ENCODE peak calls at places on chromosomes 11 and 22, in seven cellular contexts. One of them, this sample, is unnamed.

GRCh38 chr22:49976439-49977175 is 16.0 kb downstream of the PIM3 start:
- DNase-seq in IMR-90: no peak
- DNase-seq in esophagus squamous epithelium: no peak
- DNase-seq in heart left ventricle: no peak
- DNase-seq in transverse colon: peak; percentile 8
- DNase-seq in adrenal gland: no peak
- DNase-seq in HCT116: no peak
- DNase-seq in this sample: no peak

GRCh38 chr11:61645179-61645868 is 34.9 kb upstream of the DAGLA start:
- DNase-seq in esophagus squamous epithelium: no peak
- DNase-seq in IMR-90: peak; percentile 19
- DNase-seq in adrenal gland: no peak
- DNase-seq in heart left ventricle: no peak
- DNase-seq in HCT116: no peak
- DNase-seq in transverse colon: no peak
- DNase-seq in this sample: no peak

GRCh38 chr22:43600265-43600664 is 188.5 kb downstream of the MPPED1 start:
- DNase-seq in esophagus squamous epithelium: no peak
- DNase-seq in adrenal gland: no peak
- DNase-seq in heart left ventricle: no peak
- DNase-seq in HCT116: no peak
- DNase-seq in IMR-90: no peak
- DNase-seq in transverse colon: no peak
- DNase-seq in this sample: no peak

GRCh38 chr11:125285844-125286243 is 121.3 kb downstream of the PKNOX2 start:
- DNase-seq in esophagus squamous epithelium: no peak
- DNase-seq in HCT116: no peak
- DNase-seq in IMR-90: no peak
- DNase-seq in heart left ventricle: no peak
- DNase-seq in adrenal gland: no peak
- DNase-seq in transverse colon: no peak
- DNase-seq in this sample: no peak

GRCh38 chr11:33722579-33723234 is 13.5 kb downstream of the CD59 start:
- DNase-seq in transverse colon: no peak
- DNase-seq in heart left ventricle: no peak
- DNase-seq in IMR-90: peak; percentile 80
- DNase-seq in HCT116: no peak
- DNase-seq in esophagus squamous epithelium: no peak
- DNase-seq in adrenal gland: peak; percentile 63
- DNase-seq in this sample: no peak

GRCh38 chr11:104531075-104531474 is 367.1 kb upstream of the PDGFD start:
- DNase-seq in esophagus squamous epithelium: no peak
- DNase-seq in heart left ventricle: no peak
- DNase-seq in IMR-90: no peak
- DNase-seq in HCT116: no peak
- DNase-seq in adrenal gland: no peak
- DNase-seq in transverse colon: no peak
- DNase-seq in this sample: no peak

GRCh38 chr22:21981874-21982273 is 713 bp downstream of the TOP3B start:
- DNase-seq in HCT116: no peak
- DNase-seq in esophagus squamous epithelium: no peak
- DNase-seq in heart left ventricle: no peak
- DNase-seq in IMR-90: no peak
- DNase-seq in adrenal gland: no peak
- DNase-seq in transverse colon: no peak
- DNase-seq in this sample: no peak

GRCh38 chr11:16669799-16670415 is 68.5 kb upstream of the C11orf58 start:
- DNase-seq in transverse colon: no peak
- DNase-seq in heart left ventricle: no peak
- DNase-seq in adrenal gland: no peak
- DNase-seq in HCT116: peak; percentile 34
- DNase-seq in esophagus squamous epithelium: no peak
- DNase-seq in IMR-90: peak; percentile 25
- DNase-seq in this sample: no peak

GRCh38 chr11:95283653-95284052 is 52.7 kb upstream of the SESN3 start:
- DNase-seq in esophagus squamous epithelium: no peak
- DNase-seq in adrenal gland: no peak
- DNase-seq in HCT116: no peak
- DNase-seq in transverse colon: no peak
- DNase-seq in IMR-90: no peak
- DNase-seq in heart left ventricle: no peak
- DNase-seq in this sample: no peak

GRCh38 chr22:41445171-41446056 is 1.2 kb downstream of the TOB2 start:
- DNase-seq in IMR-90: no peak
- DNase-seq in heart left ventricle: peak; percentile 51
- DNase-seq in transverse colon: peak; percentile 31
- DNase-seq in esophagus squamous epithelium: no peak
- DNase-seq in HCT116: no peak
- DNase-seq in adrenal gland: peak; percentile 60
- DNase-seq in this sample: peak; percentile 32

GRCh38 chr11:11605181-11605580 is 16.6 kb downstream of the GALNT18 start:
- DNase-seq in heart left ventricle: no peak
- DNase-seq in esophagus squamous epithelium: no peak
- DNase-seq in IMR-90: no peak
- DNase-seq in adrenal gland: no peak
- DNase-seq in HCT116: no peak
- DNase-seq in transverse colon: no peak
- DNase-seq in this sample: no peak

GRCh38 chr11:95074806-95075563 is 8.3 kb downstream of the SRSF8 start:
- DNase-seq in esophagus squamous epithelium: no peak
- DNase-seq in transverse colon: peak; percentile 82
- DNase-seq in heart left ventricle: peak; percentile 76
- DNase-seq in HCT116: no peak
- DNase-seq in IMR-90: no peak
- DNase-seq in adrenal gland: peak; percentile 85
- DNase-seq in this sample: peak; percentile 91

GRCh38 chr11:122852071-122852831 is 14.0 kb downstream of the CRTAM start:
- DNase-seq in HCT116: no peak
- DNase-seq in transverse colon: no peak
- DNase-seq in heart left ventricle: no peak
- DNase-seq in esophagus squamous epithelium: no peak
- DNase-seq in IMR-90: peak; percentile 53
- DNase-seq in adrenal gland: no peak
- DNase-seq in this sample: no peak

GRCh38 chr11:111541209-111542061 is 915 bp downstream of the LAYN start:
- DNase-seq in esophagus squamous epithelium: no peak
- DNase-seq in adrenal gland: peak; percentile 56
- DNase-seq in HCT116: no peak
- DNase-seq in heart left ventricle: peak; percentile 71
- DNase-seq in transverse colon: peak; percentile 21
- DNase-seq in IMR-90: peak; percentile 92
- DNase-seq in this sample: peak; percentile 74

GRCh38 chr22:25002241-25002985 is 49.9 kb downstream of the KIAA1671 start:
- DNase-seq in esophagus squamous epithelium: no peak
- DNase-seq in transverse colon: no peak
- DNase-seq in IMR-90: no peak
- DNase-seq in HCT116: no peak
- DNase-seq in heart left ventricle: no peak
- DNase-seq in adrenal gland: no peak
- DNase-seq in this sample: no peak

GRCh38 chr11:134503596-134503995 is 91.6 kb upstream of the B3GAT1 start:
- DNase-seq in transverse colon: no peak
- DNase-seq in IMR-90: no peak
- DNase-seq in heart left ventricle: no peak
- DNase-seq in HCT116: no peak
- DNase-seq in esophagus squamous epithelium: no peak
- DNase-seq in adrenal gland: no peak
- DNase-seq in this sample: no peak

GRCh38 chr11:3614742-3615171 is 27.0 kb downstream of the ART5 start:
- DNase-seq in heart left ventricle: no peak
- DNase-seq in esophagus squamous epithelium: no peak
- DNase-seq in adrenal gland: no peak
- DNase-seq in HCT116: no peak
- DNase-seq in transverse colon: peak; percentile 11
- DNase-seq in IMR-90: no peak
- DNase-seq in this sample: no peak

GRCh38 chr22:31891366-31892079 is 52.8 kb upstream of the YWHAH start:
- DNase-seq in IMR-90: peak; percentile 18
- DNase-seq in heart left ventricle: no peak
- DNase-seq in adrenal gland: no peak
- DNase-seq in transverse colon: no peak
- DNase-seq in HCT116: no peak
- DNase-seq in esophagus squamous epithelium: no peak
- DNase-seq in this sample: no peak

GRCh38 chr11:113387605-113388211 is at the start of gene ANKK1:
- DNase-seq in adrenal gland: no peak
- DNase-seq in esophagus squamous epithelium: no peak
- DNase-seq in HCT116: peak; percentile 31
- DNase-seq in transverse colon: peak; percentile 19
- DNase-seq in IMR-90: no peak
- DNase-seq in heart left ventricle: no peak
- DNase-seq in this sample: peak; percentile 31
- TF ChIP-seq CTCF in adrenal gland: peak; percentile 33
- TF ChIP-seq CTCF in esophagus squamous epithelium: peak; percentile 69
- TF ChIP-seq CTCF in HCT116: peak; percentile 63
- TF ChIP-seq CTCF in transverse colon: peak; percentile 24
- TF ChIP-seq CTCF in IMR-90: no peak
- TF ChIP-seq CTCF in heart left ventricle: no peak
- TF ChIP-seq CTCF in this sample: peak; percentile 25

DNA sequence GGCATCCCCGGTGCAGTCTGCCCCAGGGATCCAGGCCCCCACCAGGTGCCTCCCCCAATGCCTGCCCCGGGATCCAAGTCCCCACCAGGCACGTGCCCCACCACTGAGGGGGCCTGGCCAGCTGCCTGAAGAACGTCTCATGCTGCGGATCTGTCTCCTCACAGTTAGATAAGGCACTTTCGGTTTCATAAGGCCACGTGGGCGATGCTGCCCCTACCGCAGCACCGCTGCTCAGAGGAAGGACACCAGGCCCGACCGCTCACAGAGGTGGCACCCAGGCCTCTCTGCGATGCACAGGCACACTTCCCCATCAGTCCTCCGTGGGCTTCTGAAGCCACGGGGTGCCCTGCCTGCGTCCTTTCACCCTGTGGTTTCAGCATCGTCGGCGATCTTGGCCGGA is 68.1 kb upstream of the BID start:
- DNase-seq in HCT116: no peak
- DNase-seq in transverse colon: peak; percentile 62
- DNase-seq in adrenal gland: peak; percentile 68
- DNase-seq in esophagus squamous epithelium: no peak
- DNase-seq in IMR-90: no peak
- DNase-seq in heart left ventricle: no peak
- DNase-seq in this sample: peak; percentile 26
- TF ChIP-seq POLR2A in HCT116: no peak
- TF ChIP-seq POLR2A in transverse colon: no peak
- TF ChIP-seq POLR2A in adrenal gland: no peak
- TF ChIP-seq POLR2A in esophagus squamous epithelium: no peak
- TF ChIP-seq POLR2A in IMR-90: no peak
- TF ChIP-seq POLR2A in heart left ventricle: no peak
- TF ChIP-seq POLR2A in this sample: no peak

GRCh38 chr22:19062139-19062789 is 59.9 kb downstream of the DGCR2 start:
- DNase-seq in transverse colon: no peak
- DNase-seq in IMR-90: peak; percentile 23
- DNase-seq in HCT116: no peak
- DNase-seq in heart left ventricle: no peak
- DNase-seq in esophagus squamous epithelium: no peak
- DNase-seq in adrenal gland: peak; percentile 66
- DNase-seq in this sample: no peak
- H3K36me3 ChIP-seq in transverse colon: no peaks in the 10 kb centered on the region
- H3K36me3 ChIP-seq in IMR-90: peaks cover 22% of the 10 kb centered on the region
- H3K36me3 ChIP-seq in HCT116: peaks cover 7% of the 10 kb centered on the region
- H3K36me3 ChIP-seq in heart left ventricle: peaks cover 9% of the 10 kb centered on the region
- H3K36me3 ChIP-seq in esophagus squamous epithelium: peaks cover 100% of the 10 kb centered on the region
- H3K36me3 ChIP-seq in adrenal gland: no peaks in the 10 kb centered on the region
- H3K36me3 ChIP-seq in this sample: no peaks in the 10 kb centered on the region

DNA sequence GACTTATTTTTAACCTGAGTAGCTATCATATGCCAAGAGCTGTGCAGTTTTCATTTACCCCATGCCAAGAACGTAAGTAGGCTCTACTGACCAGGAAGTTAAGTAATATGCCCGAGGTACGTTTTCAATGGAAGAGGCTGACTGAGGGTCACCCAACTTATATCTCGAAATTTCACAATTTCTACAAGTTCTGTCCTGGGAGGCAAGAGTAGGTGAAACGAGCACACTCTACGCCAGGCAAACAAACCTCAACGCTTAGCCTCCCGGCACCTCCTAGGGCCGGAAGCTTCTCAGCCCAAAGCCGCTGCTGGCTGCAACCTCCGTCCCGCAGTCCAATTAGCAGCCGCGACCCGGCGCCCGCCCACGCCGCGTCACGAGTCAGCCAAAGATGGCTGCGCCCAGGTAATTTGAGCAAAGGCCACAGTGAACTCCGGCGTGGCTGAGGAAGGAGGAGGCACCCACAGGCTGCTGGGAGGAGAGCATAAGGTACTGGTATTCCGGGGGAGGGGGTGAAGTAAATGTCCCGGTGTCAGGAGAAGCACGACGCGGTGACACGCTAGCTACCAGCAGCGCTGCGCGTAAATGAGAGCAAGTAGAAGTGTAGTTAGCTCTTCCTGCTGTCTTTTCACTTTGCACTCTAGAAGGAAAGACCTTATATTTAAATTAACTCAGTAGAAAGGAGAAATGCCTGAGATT is at the start of gene TMEM126A:
- DNase-seq in transverse colon: peak; percentile 92
- DNase-seq in heart left ventricle: peak; percentile 89
- DNase-seq in esophagus squamous epithelium: peak; percentile 51
- DNase-seq in IMR-90: peak; percentile 75
- DNase-seq in adrenal gland: peak; percentile 87
- DNase-seq in HCT116: peak; percentile 81
- DNase-seq in this sample: peak; percentile 94
- TF ChIP-seq CTCF in transverse colon: no peak
- TF ChIP-seq CTCF in heart left ventricle: no peak
- TF ChIP-seq CTCF in esophagus squamous epithelium: no peak
- TF ChIP-seq CTCF in IMR-90: no peak
- TF ChIP-seq CTCF in adrenal gland: no peak
- TF ChIP-seq CTCF in HCT116: no peak
- TF ChIP-seq CTCF in this sample: no peak

GRCh38 chr22:19176175-19176630 is 2.3 kb downstream of the SLC25A1 start:
- DNase-seq in HCT116: no peak
- DNase-seq in transverse colon: no peak
- DNase-seq in esophagus squamous epithelium: no peak
- DNase-seq in heart left ventricle: no peak
- DNase-seq in adrenal gland: peak; percentile 25
- DNase-seq in IMR-90: no peak
- DNase-seq in this sample: no peak
- TF ChIP-seq POLR2A in HCT116: peak; percentile 21
- TF ChIP-seq POLR2A in transverse colon: no peak
- TF ChIP-seq POLR2A in esophagus squamous epithelium: no peak
- TF ChIP-seq POLR2A in heart left ventricle: no peak
- TF ChIP-seq POLR2A in adrenal gland: no peak
- TF ChIP-seq POLR2A in IMR-90: no peak
- TF ChIP-seq POLR2A in this sample: no peak

GRCh38 chr11:65717906-65718305 is 2.7 kb downstream of the RNASEH2C start:
- DNase-seq in adrenal gland: no peak
- DNase-seq in IMR-90: no peak
- DNase-seq in heart left ventricle: no peak
- DNase-seq in transverse colon: no peak
- DNase-seq in esophagus squamous epithelium: no peak
- DNase-seq in HCT116: no peak
- DNase-seq in this sample: no peak
- H3K36me3 ChIP-seq in adrenal gland: no peaks in the 10 kb centered on the region
- H3K36me3 ChIP-seq in IMR-90: peaks cover 53% of the 10 kb centered on the region
- H3K36me3 ChIP-seq in heart left ventricle: peaks cover 23% of the 10 kb centered on the region
- H3K36me3 ChIP-seq in transverse colon: no peaks in the 10 kb centered on the region
- H3K36me3 ChIP-seq in esophagus squamous epithelium: peaks cover 67% of the 10 kb centered on the region
- H3K36me3 ChIP-seq in HCT116: peaks cover 51% of the 10 kb centered on the region
- H3K36me3 ChIP-seq in this sample: no peaks in the 10 kb centered on the region